ENCODE peak calls at places on chromosomes 5 and 9, in seven cellular contexts. F, W, T, N, X, J and I are unnamed samples.
A peak's percentile ranks its signal among the peaks of the same experiment; 100 is the strongest.

GRCh38 chr5:53712327-53712726 is 151.9 kb downstream of the NDUFS4 start:
- DNase-seq in X (no peak), J (peak; percentile 48), N (no peak), T (no peak), F (no peak), W (no peak), I (no peak)

GRCh38 chr9:91736311-91736710 is 213.7 kb downstream of the ROR2 start:
- DNase-seq in N (no peak), W (no peak), T (no peak), X (no peak), J (no peak), F (no peak), I (no peak)

GRCh38 chr9:15298362-15298761 is 8.7 kb downstream of the TTC39B start:
- DNase-seq in N (no peak), W (no peak), T (no peak), J (no peak), F (no peak), X (no peak), I (no peak)

GRCh38 chr5:111922344-111922743 is 165.3 kb upstream of the NREP start:
- DNase-seq in F (no peak), T (no peak), N (no peak), W (no peak), J (no peak), X (no peak), I (no peak)

GRCh38 chr5:10421841-10422691 is 19.6 kb upstream of the ROPN1L start:
- DNase-seq in F (no peak), T (no peak), J (peak; percentile 40), X (no peak), N (no peak), W (no peak), I (no peak)

GRCh38 chr9:114275246-114275994 is 47.5 kb upstream of the ORM1 start:
- DNase-seq in F (no peak), N (no peak), T (no peak), J (peak; percentile 31), W (no peak), X (peak; percentile 31), I (no peak)

GRCh38 chr5:149015561-149015960 is 47.3 kb downstream of the SH3TC2 start:
- DNase-seq in T (no peak), N (no peak), J (no peak), W (no peak), X (no peak), F (no peak), I (no peak)

GRCh38 chr5:142605649-142606048 is 80.2 kb downstream of the FGF1 start:
- DNase-seq in J (no peak), W (no peak), N (peak; percentile 17), X (no peak), F (no peak), T (no peak), I (no peak)

GRCh38 chr9:123208626-123209174 is 59.7 kb downstream of the STRBP start:
- DNase-seq in N (no peak), F (no peak), X (no peak), T (peak; percentile 29), J (no peak), W (no peak), I (no peak)

GRCh38 chr5:92222449-92222848 is 839.3 kb upstream of the ARRDC3 start:
- DNase-seq in T (no peak), X (no peak), N (no peak), J (no peak), W (no peak), F (no peak), I (no peak)

GRCh38 chr9:1919229-1919628 is 95.9 kb upstream of the SMARCA2 start:
- DNase-seq in W (no peak), X (no peak), F (no peak), J (no peak), N (no peak), T (no peak), I (no peak)

DNA sequence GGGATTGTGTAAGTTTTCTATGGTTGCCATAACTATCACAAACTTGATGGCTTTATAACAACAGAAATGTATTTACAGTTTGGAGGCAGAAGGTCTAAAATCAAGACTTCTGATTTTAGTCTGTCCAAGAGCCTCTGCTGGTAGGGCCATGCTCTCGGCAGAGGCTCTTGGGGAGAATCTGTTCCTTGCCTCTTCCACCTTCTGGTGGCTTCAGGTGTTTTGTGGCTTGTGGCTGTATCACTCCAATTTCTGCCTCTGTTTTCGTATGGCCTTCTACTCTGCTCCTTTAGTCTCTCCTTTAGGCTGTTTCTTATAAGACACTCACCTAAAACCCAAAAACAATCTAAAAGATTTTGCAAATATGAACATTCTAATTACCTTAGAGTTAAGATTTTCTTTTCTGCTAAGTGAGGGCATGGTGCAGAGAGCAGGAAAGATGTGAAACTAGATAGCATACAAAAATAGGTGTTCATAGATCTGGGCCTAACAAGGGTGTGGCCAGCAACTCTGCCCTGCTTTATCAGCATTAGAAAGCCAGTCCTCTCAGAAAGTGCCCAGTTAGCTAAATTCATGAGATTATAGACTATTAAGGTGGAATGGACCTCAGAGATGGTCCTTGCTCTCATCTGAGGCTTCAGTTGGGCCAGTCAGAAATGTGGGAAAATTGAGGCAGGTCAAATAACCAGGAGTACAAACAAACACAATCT is 93.4 kb upstream of the CDKN2B start:
- DNase-seq in F (no peak), X (no peak), T (no peak), N (no peak), J (no peak), W (no peak), I (no peak)
- TF ChIP-seq CTCF in F (no peak), X (no peak), T (no peak), N (no peak), J (no peak), W (no peak), I (no peak)

DNA sequence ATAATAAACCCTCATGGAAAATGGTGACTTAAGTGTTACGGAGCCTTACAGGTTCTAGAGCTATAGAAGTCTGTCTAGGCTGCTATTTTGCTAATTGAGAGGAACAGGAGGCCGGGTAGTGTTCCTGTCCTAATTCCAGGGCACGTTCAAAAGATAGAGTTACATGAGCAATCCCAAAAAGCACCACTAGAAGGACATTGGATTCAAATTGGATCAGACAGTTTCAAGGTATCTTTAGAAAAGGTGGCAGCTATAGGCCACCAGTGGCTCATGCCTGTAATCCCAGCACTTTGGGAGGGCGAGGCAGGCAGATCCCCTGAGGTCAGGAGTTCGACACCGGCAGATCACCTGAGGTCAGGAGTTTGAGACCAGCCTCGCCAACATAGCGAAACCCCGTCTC is 458.8 kb downstream of the TMEM232 start:
- DNase-seq in F (no peak), T (no peak), W (no peak), X (no peak), N (no peak), J (no peak), I (no peak)
- TF ChIP-seq CTCF in F (no peak), T (no peak), W (peak; percentile 10), X (no peak), N (no peak), J (no peak), I (no peak)

DNA sequence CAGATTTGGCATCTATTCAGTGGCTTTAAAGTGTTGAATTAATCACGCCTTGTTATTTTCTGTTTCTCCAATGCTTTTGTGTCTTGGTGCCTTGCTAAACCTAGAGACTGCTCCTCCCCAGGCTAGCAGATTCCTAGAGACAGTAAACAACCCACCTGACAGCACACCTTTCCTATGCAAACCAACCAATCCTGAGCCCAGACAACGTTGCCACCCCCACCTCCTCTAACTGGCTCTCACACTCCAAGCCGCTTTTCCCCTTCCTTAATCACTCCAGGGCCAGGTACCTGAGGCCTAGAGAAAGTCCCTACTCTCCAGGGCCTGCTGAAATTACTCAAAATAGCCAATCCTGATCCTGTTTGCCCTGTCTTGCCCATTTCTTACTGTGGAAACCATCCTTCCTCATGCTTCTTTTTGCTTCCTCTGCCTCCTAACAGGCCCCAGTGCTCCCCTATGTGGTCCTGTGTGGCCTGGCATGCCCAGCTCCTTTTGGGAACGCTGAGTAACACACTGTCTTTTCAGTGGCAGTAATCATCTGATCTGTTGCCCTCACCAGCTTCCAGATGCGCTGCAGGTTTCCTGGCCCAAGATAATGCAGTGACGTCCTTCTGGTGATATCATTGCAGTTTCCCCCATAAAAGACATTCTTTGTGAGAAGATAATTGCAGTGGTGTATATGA is 53.4 kb downstream of the GAS1 start:
- DNase-seq in F (no peak), J (no peak), W (no peak), N (no peak), X (no peak), T (no peak), I (no peak)
- TF ChIP-seq CTCF in F (no peak), J (no peak), W (no peak), N (no peak), X (no peak), T (peak; percentile 37), I (no peak)

DNA sequence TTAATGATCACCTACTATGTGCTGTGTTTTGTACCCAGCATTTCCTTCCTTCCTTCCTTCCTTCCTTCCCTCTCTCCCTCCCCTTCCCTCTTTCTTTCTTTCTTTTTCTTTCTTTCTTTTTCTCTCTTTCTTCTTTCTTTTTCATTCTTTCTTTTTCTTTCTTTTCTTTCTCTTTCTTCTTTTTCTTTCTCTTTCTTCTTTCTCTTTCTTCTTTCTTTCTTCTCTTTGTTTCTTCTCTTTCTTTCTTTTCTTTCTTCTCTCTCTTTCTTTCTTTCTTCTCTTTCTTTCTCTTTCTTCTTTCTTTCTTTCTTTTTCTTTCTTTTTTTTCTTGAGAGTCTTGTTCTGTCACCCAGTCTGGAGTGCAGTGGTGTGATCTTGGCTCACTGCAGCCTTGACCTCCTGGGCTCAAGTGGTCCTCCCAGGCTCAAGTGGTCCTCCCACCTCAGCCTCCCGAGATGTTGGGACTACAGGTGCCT is 165.7 kb upstream of the MVB12B start:
- DNase-seq in F (no peak), W (no peak), N (no peak), T (no peak), X (no peak), J (no peak), I (no peak)
- TF ChIP-seq CTCF in F (no peak), W (no peak), N (no peak), T (no peak), X (no peak), J (no peak), I (no peak)

GRCh38 chr5:43115968-43116367 is 4.7 kb upstream of the ZNF131 start:
- DNase-seq in X (no peak), F (no peak), N (no peak), W (no peak), T (no peak), J (no peak), I (no peak)

GRCh38 chr5:43123887-43124286 is 3.2 kb downstream of the ZNF131 start:
- DNase-seq in T (no peak), J (no peak), W (no peak), F (no peak), N (no peak), X (no peak), I (no peak)

GRCh38 chr5:43121565-43122484 is 1.1 kb downstream of the ZNF131 start:
- DNase-seq in N (peak; percentile 42), J (peak; percentile 56), X (no peak), T (peak; percentile 45), W (no peak), F (no peak), I (peak; percentile 50)

GRCh38 chr5:43117092-43117491 is 3.6 kb upstream of the ZNF131 start:
- DNase-seq in X (no peak), N (no peak), F (no peak), J (no peak), T (no peak), W (no peak), I (no peak)

GRCh38 chr5:43120720-43121564 is at the start of gene ZNF131:
- DNase-seq in N (peak; percentile 99), T (peak; percentile 98), W (peak; percentile 97), F (peak; percentile 93), X (peak; percentile 98), J (peak; percentile 94), I (peak; percentile 97)
- TF ChIP-seq CTCF in N (no peak), T (no peak), W (no peak), F (no peak), X (peak; percentile 3), J (no peak), I (no peak)